ENCODE peak calls at places on chromosomes 13 and 19, in ten cellular contexts. One of them, this sample, is unnamed.

GRCh38 chr13:105442040-105442439 is 1093.4 kb downstream of the EFNB2 start:
- DNase-seq in IMR-90: no peak
- DNase-seq in GM13976: no peak
- DNase-seq in Panc1: no peak
- DNase-seq in fibroblast of mammary gland: no peak
- DNase-seq in transverse colon: no peak
- DNase-seq in fibroblast of villous mesenchyme: no peak
- DNase-seq in PC-3: no peak
- DNase-seq in GM12878: no peak
- DNase-seq in astrocyte of the cerebellum: no peak
- DNase-seq in this sample: no peak

GRCh38 chr13:24187185-24187584 is 26.7 kb downstream of the SPATA13 start:
- DNase-seq in IMR-90: peak
- DNase-seq in GM13976: no peak
- DNase-seq in Panc1: no peak
- DNase-seq in fibroblast of mammary gland: peak
- DNase-seq in transverse colon: no peak
- DNase-seq in fibroblast of villous mesenchyme: peak
- DNase-seq in PC-3: peak
- DNase-seq in GM12878: no peak
- DNase-seq in astrocyte of the cerebellum: no peak
- DNase-seq in this sample: peak

GRCh38 chr19:45179063-45179847 is 671 bp downstream of the BLOC1S3 start:
- DNase-seq in IMR-90: peak
- DNase-seq in GM13976: peak
- DNase-seq in Panc1: no peak
- DNase-seq in fibroblast of mammary gland: peak
- DNase-seq in transverse colon: peak
- DNase-seq in fibroblast of villous mesenchyme: peak
- DNase-seq in PC-3: peak
- DNase-seq in GM12878: no peak
- DNase-seq in astrocyte of the cerebellum: no peak
- DNase-seq in this sample: peak

GRCh38 chr13:19818223-19818842 is 35.6 kb upstream of the PSPC1 start:
- DNase-seq in IMR-90: no peak
- DNase-seq in GM13976: no peak
- DNase-seq in Panc1: no peak
- DNase-seq in fibroblast of mammary gland: peak
- DNase-seq in transverse colon: peak
- DNase-seq in fibroblast of villous mesenchyme: no peak
- DNase-seq in PC-3: peak
- DNase-seq in GM12878: no peak
- DNase-seq in astrocyte of the cerebellum: no peak
- DNase-seq in this sample: no peak

GRCh38 chr19:18418725-18419194 is 438 bp upstream of the SSBP4 start:
- DNase-seq in IMR-90: no peak
- DNase-seq in GM13976: no peak
- DNase-seq in Panc1: no peak
- DNase-seq in fibroblast of mammary gland: no peak
- DNase-seq in transverse colon: peak
- DNase-seq in fibroblast of villous mesenchyme: no peak
- DNase-seq in PC-3: no peak
- DNase-seq in GM12878: no peak
- DNase-seq in astrocyte of the cerebellum: no peak
- DNase-seq in this sample: peak

GRCh38 chr19:371501-372160 is 27.0 kb upstream of the MIER2 start:
- DNase-seq in IMR-90: no peak
- DNase-seq in GM13976: no peak
- DNase-seq in Panc1: no peak
- DNase-seq in fibroblast of mammary gland: no peak
- DNase-seq in transverse colon: no peak
- DNase-seq in fibroblast of villous mesenchyme: peak
- DNase-seq in PC-3: no peak
- DNase-seq in GM12878: no peak
- DNase-seq in astrocyte of the cerebellum: no peak
- DNase-seq in this sample: no peak

GRCh38 chr13:113846639-113847318 is 17.1 kb downstream of the GAS6 start:
- DNase-seq in IMR-90: no peak
- DNase-seq in GM13976: no peak
- DNase-seq in Panc1: no peak
- DNase-seq in fibroblast of mammary gland: no peak
- DNase-seq in transverse colon: no peak
- DNase-seq in fibroblast of villous mesenchyme: no peak
- DNase-seq in PC-3: no peak
- DNase-seq in GM12878: no peak
- DNase-seq in astrocyte of the cerebellum: no peak
- DNase-seq in this sample: no peak

GRCh38 chr13:85969331-85969730 is 170.1 kb upstream of the SLITRK6 start:
- DNase-seq in IMR-90: no peak
- DNase-seq in GM13976: no peak
- DNase-seq in Panc1: no peak
- DNase-seq in fibroblast of mammary gland: no peak
- DNase-seq in transverse colon: no peak
- DNase-seq in fibroblast of villous mesenchyme: no peak
- DNase-seq in PC-3: no peak
- DNase-seq in GM12878: no peak
- DNase-seq in astrocyte of the cerebellum: no peak
- DNase-seq in this sample: no peak

GRCh38 chr19:7787141-7787540 is 24.1 kb downstream of the CLEC4M start:
- DNase-seq in IMR-90: no peak
- DNase-seq in GM13976: no peak
- DNase-seq in Panc1: no peak
- DNase-seq in fibroblast of mammary gland: no peak
- DNase-seq in transverse colon: no peak
- DNase-seq in fibroblast of villous mesenchyme: no peak
- DNase-seq in PC-3: no peak
- DNase-seq in GM12878: no peak
- DNase-seq in astrocyte of the cerebellum: no peak
- DNase-seq in this sample: no peak

GRCh38 chr13:112970552-112971287 is 1.7 kb downstream of the MCF2L start:
- DNase-seq in IMR-90: no peak
- DNase-seq in GM13976: no peak
- DNase-seq in Panc1: no peak
- DNase-seq in fibroblast of mammary gland: no peak
- DNase-seq in transverse colon: peak
- DNase-seq in fibroblast of villous mesenchyme: no peak
- DNase-seq in PC-3: no peak
- DNase-seq in GM12878: no peak
- DNase-seq in astrocyte of the cerebellum: no peak
- DNase-seq in this sample: no peak

GRCh38 chr13:114089341-114089740 is 43.1 kb downstream of the RASA3 start:
- DNase-seq in IMR-90: no peak
- DNase-seq in GM13976: no peak
- DNase-seq in Panc1: no peak
- DNase-seq in fibroblast of mammary gland: no peak
- DNase-seq in transverse colon: peak
- DNase-seq in fibroblast of villous mesenchyme: no peak
- DNase-seq in PC-3: no peak
- DNase-seq in GM12878: no peak
- DNase-seq in astrocyte of the cerebellum: no peak
- DNase-seq in this sample: no peak

GRCh38 chr19:53772943-53773342 is 51.2 kb downstream of the NLRP12 start:
- DNase-seq in IMR-90: peak
- DNase-seq in GM13976: peak
- DNase-seq in Panc1: peak
- DNase-seq in fibroblast of mammary gland: peak
- DNase-seq in transverse colon: peak
- DNase-seq in fibroblast of villous mesenchyme: peak
- DNase-seq in PC-3: peak
- DNase-seq in GM12878: no peak
- DNase-seq in astrocyte of the cerebellum: peak
- DNase-seq in this sample: peak

GRCh38 chr19:55304279-55304978 is 20.6 kb downstream of the BRSK1 start:
- DNase-seq in IMR-90: no peak
- DNase-seq in GM13976: peak
- DNase-seq in Panc1: no peak
- DNase-seq in fibroblast of mammary gland: peak
- DNase-seq in transverse colon: peak
- DNase-seq in fibroblast of villous mesenchyme: peak
- DNase-seq in PC-3: peak
- DNase-seq in GM12878: no peak
- DNase-seq in astrocyte of the cerebellum: no peak
- DNase-seq in this sample: peak

GRCh38 chr19:10238172-10238783 is 7.1 kb upstream of the S1PR2 start:
- DNase-seq in IMR-90: peak
- DNase-seq in GM13976: no peak
- DNase-seq in Panc1: no peak
- DNase-seq in fibroblast of mammary gland: peak
- DNase-seq in transverse colon: peak
- DNase-seq in fibroblast of villous mesenchyme: peak
- DNase-seq in PC-3: peak
- DNase-seq in GM12878: no peak
- DNase-seq in astrocyte of the cerebellum: no peak
- DNase-seq in this sample: peak

GRCh38 chr13:107244241-107244640 is 676.3 kb upstream of the ARGLU1 start:
- DNase-seq in IMR-90: no peak
- DNase-seq in GM13976: no peak
- DNase-seq in Panc1: no peak
- DNase-seq in fibroblast of mammary gland: no peak
- DNase-seq in transverse colon: no peak
- DNase-seq in fibroblast of villous mesenchyme: no peak
- DNase-seq in PC-3: no peak
- DNase-seq in GM12878: no peak
- DNase-seq in astrocyte of the cerebellum: no peak
- DNase-seq in this sample: no peak

GRCh38 chr19:38778733-38779132 is 5.4 kb upstream of the LGALS7 start:
- DNase-seq in IMR-90: no peak
- DNase-seq in GM13976: no peak
- DNase-seq in Panc1: no peak
- DNase-seq in fibroblast of mammary gland: no peak
- DNase-seq in transverse colon: no peak
- DNase-seq in fibroblast of villous mesenchyme: no peak
- DNase-seq in PC-3: no peak
- DNase-seq in GM12878: no peak
- DNase-seq in astrocyte of the cerebellum: no peak
- DNase-seq in this sample: no peak

GRCh38 chr13:72137782-72138181 is 270.8 kb upstream of the DACH1 start:
- DNase-seq in IMR-90: no peak
- DNase-seq in GM13976: no peak
- DNase-seq in Panc1: no peak
- DNase-seq in fibroblast of mammary gland: no peak
- DNase-seq in transverse colon: no peak
- DNase-seq in fibroblast of villous mesenchyme: no peak
- DNase-seq in PC-3: no peak
- DNase-seq in GM12878: no peak
- DNase-seq in astrocyte of the cerebellum: no peak
- DNase-seq in this sample: no peak

GRCh38 chr13:72144625-72145024 is 277.6 kb upstream of the DACH1 start:
- DNase-seq in IMR-90: no peak
- DNase-seq in GM13976: no peak
- DNase-seq in Panc1: no peak
- DNase-seq in fibroblast of mammary gland: no peak
- DNase-seq in transverse colon: no peak
- DNase-seq in fibroblast of villous mesenchyme: no peak
- DNase-seq in PC-3: peak
- DNase-seq in GM12878: no peak
- DNase-seq in astrocyte of the cerebellum: no peak
- DNase-seq in this sample: no peak

GRCh38 chr13:72141845-72142470 is 275.0 kb upstream of the DACH1 start:
- DNase-seq in IMR-90: no peak
- DNase-seq in GM13976: no peak
- DNase-seq in Panc1: no peak
- DNase-seq in fibroblast of mammary gland: peak
- DNase-seq in transverse colon: no peak
- DNase-seq in fibroblast of villous mesenchyme: peak
- DNase-seq in PC-3: peak
- DNase-seq in GM12878: no peak
- DNase-seq in astrocyte of the cerebellum: peak
- DNase-seq in this sample: peak

GRCh38 chr13:72139192-72139591 is 272.2 kb upstream of the DACH1 start:
- DNase-seq in IMR-90: no peak
- DNase-seq in GM13976: no peak
- DNase-seq in Panc1: no peak
- DNase-seq in fibroblast of mammary gland: no peak
- DNase-seq in transverse colon: no peak
- DNase-seq in fibroblast of villous mesenchyme: no peak
- DNase-seq in PC-3: no peak
- DNase-seq in GM12878: no peak
- DNase-seq in astrocyte of the cerebellum: no peak
- DNase-seq in this sample: no peak
- TF ChIP-seq CTCF in IMR-90: no peak
- TF ChIP-seq CTCF in GM13976: no peak
- TF ChIP-seq CTCF in Panc1: no peak
- TF ChIP-seq CTCF in fibroblast of mammary gland: no peak
- TF ChIP-seq CTCF in transverse colon: no peak
- TF ChIP-seq CTCF in fibroblast of villous mesenchyme: no peak
- TF ChIP-seq CTCF in PC-3: no peak
- TF ChIP-seq CTCF in GM12878: no peak
- TF ChIP-seq CTCF in astrocyte of the cerebellum: no peak
- TF ChIP-seq CTCF in this sample: no peak

GRCh38 chr19:15928321-15928720 is 6.0 kb downstream of the CYP4F11 start:
- DNase-seq in IMR-90: no peak
- DNase-seq in GM13976: no peak
- DNase-seq in Panc1: no peak
- DNase-seq in fibroblast of mammary gland: no peak
- DNase-seq in transverse colon: no peak
- DNase-seq in fibroblast of villous mesenchyme: no peak
- DNase-seq in PC-3: no peak
- DNase-seq in GM12878: no peak
- DNase-seq in astrocyte of the cerebellum: no peak
- DNase-seq in this sample: no peak
- TF ChIP-seq CTCF in IMR-90: no peak
- TF ChIP-seq CTCF in GM13976: no peak
- TF ChIP-seq CTCF in Panc1: no peak
- TF ChIP-seq CTCF in fibroblast of mammary gland: no peak
- TF ChIP-seq CTCF in transverse colon: no peak
- TF ChIP-seq CTCF in fibroblast of villous mesenchyme: no peak
- TF ChIP-seq CTCF in PC-3: no peak
- TF ChIP-seq CTCF in GM12878: no peak
- TF ChIP-seq CTCF in astrocyte of the cerebellum: no peak
- TF ChIP-seq CTCF in this sample: no peak

GRCh38 chr19:31232220-31232619 is 117.0 kb downstream of the TSHZ3 start:
- DNase-seq in IMR-90: peak
- DNase-seq in GM13976: no peak
- DNase-seq in Panc1: no peak
- DNase-seq in fibroblast of mammary gland: peak
- DNase-seq in transverse colon: no peak
- DNase-seq in fibroblast of villous mesenchyme: peak
- DNase-seq in PC-3: no peak
- DNase-seq in GM12878: no peak
- DNase-seq in astrocyte of the cerebellum: peak
- DNase-seq in this sample: peak
- TF ChIP-seq CTCF in IMR-90: no peak
- TF ChIP-seq CTCF in GM13976: no peak
- TF ChIP-seq CTCF in Panc1: peak
- TF ChIP-seq CTCF in fibroblast of mammary gland: peak
- TF ChIP-seq CTCF in transverse colon: no peak
- TF ChIP-seq CTCF in fibroblast of villous mesenchyme: peak
- TF ChIP-seq CTCF in PC-3: no peak
- TF ChIP-seq CTCF in GM12878: no peak
- TF ChIP-seq CTCF in astrocyte of the cerebellum: peak
- TF ChIP-seq CTCF in this sample: peak

GRCh38 chr13:58838615-58839014 is 1207.1 kb downstream of the PCDH17 start:
- DNase-seq in IMR-90: no peak
- DNase-seq in GM13976: no peak
- DNase-seq in Panc1: no peak
- DNase-seq in fibroblast of mammary gland: no peak
- DNase-seq in transverse colon: no peak
- DNase-seq in fibroblast of villous mesenchyme: no peak
- DNase-seq in PC-3: no peak
- DNase-seq in GM12878: no peak
- DNase-seq in astrocyte of the cerebellum: no peak
- DNase-seq in this sample: no peak

GRCh38 chr13:58843071-58843470 is 1211.5 kb downstream of the PCDH17 start:
- DNase-seq in IMR-90: no peak
- DNase-seq in GM13976: no peak
- DNase-seq in Panc1: no peak
- DNase-seq in fibroblast of mammary gland: no peak
- DNase-seq in transverse colon: no peak
- DNase-seq in fibroblast of villous mesenchyme: no peak
- DNase-seq in PC-3: no peak
- DNase-seq in GM12878: no peak
- DNase-seq in astrocyte of the cerebellum: no peak
- DNase-seq in this sample: no peak

GRCh38 chr13:58843567-58843966 is 1212.0 kb downstream of the PCDH17 start:
- DNase-seq in IMR-90: no peak
- DNase-seq in GM13976: no peak
- DNase-seq in Panc1: no peak
- DNase-seq in fibroblast of mammary gland: no peak
- DNase-seq in transverse colon: no peak
- DNase-seq in fibroblast of villous mesenchyme: no peak
- DNase-seq in PC-3: no peak
- DNase-seq in GM12878: no peak
- DNase-seq in astrocyte of the cerebellum: no peak
- DNase-seq in this sample: no peak
- TF ChIP-seq CTCF in IMR-90: no peak
- TF ChIP-seq CTCF in GM13976: no peak
- TF ChIP-seq CTCF in Panc1: no peak
- TF ChIP-seq CTCF in fibroblast of mammary gland: no peak
- TF ChIP-seq CTCF in transverse colon: no peak
- TF ChIP-seq CTCF in fibroblast of villous mesenchyme: no peak
- TF ChIP-seq CTCF in PC-3: no peak
- TF ChIP-seq CTCF in GM12878: no peak
- TF ChIP-seq CTCF in astrocyte of the cerebellum: no peak
- TF ChIP-seq CTCF in this sample: no peak